ENCODE peak calls at places on chromosomes 13 and 19, in five cellular contexts. U is IMR-90, L is H9, N is neuronal stem cell, P is mesenchymal stem cell. I is an unnamed sample. For H3K4me1, the result is how much of the 10 kb centered on the place peaks cover.

GRCh38 chr19:55552620-55553019 is 7.3 kb upstream of the SBK3 start:
- DNase-seq in L (no peak), N (no peak), U (peak), P (peak), I (no peak)

GRCh38 chr19:44879309-44880065 is 11.6 kb upstream of the TOMM40 start:
- DNase-seq in N (no peak), P (no peak), U (no peak), L (no peak), I (no peak)

GRCh38 chr13:20221772-20222171 is 10.3 kb downstream of the GJB6 start:
- DNase-seq in P (no peak), L (no peak), N (no peak), U (no peak), I (no peak)

GRCh38 chr13:99956473-99957349 is 14.9 kb downstream of the ZIC5 start:
- DNase-seq in N (no peak), U (no peak), P (no peak), L (peak), I (peak)

GRCh38 chr19:47110521-47111080 is 3.0 kb downstream of the ZC3H4 start:
- DNase-seq in L (no peak), P (no peak), U (no peak), N (no peak), I (peak)

GRCh38 chr13:41960195-41960699 is 662 bp downstream of the VWA8 start:
- DNase-seq in U (peak), P (peak), L (no peak), N (no peak), I (peak)

GRCh38 chr13:98174321-98174720 is 2.7 kb downstream of the RNF113B start:
- DNase-seq in L (no peak), U (no peak), P (no peak), N (no peak), I (no peak)

GRCh38 chr13:20721454-20722357 is 18.2 kb downstream of the IL17D start:
- DNase-seq in P (peak), U (peak), N (no peak), L (peak), I (peak)

GRCh38 chr19:8468124-8468523 is 23.3 kb downstream of the HNRNPM start:
- DNase-seq in N (no peak), U (no peak), L (no peak), P (no peak), I (no peak)

GRCh38 chr13:30133976-30134375 is 173.4 kb downstream of the KATNAL1 start:
- DNase-seq in U (no peak), P (peak), L (no peak), N (no peak), I (no peak)

GRCh38 chr19:16037424-16038195 is 38.7 kb upstream of the TPM4 start:
- DNase-seq in U (no peak), P (no peak), N (no peak), L (no peak), I (no peak)

GRCh38 chr19:12726988-12727316 is 3.2 kb upstream of the TNPO2 start:
- DNase-seq in N (no peak), P (no peak), L (no peak), U (no peak), I (peak)

GRCh38 chr13:111945086-111945485 is 121.9 kb upstream of the SOX1 start:
- DNase-seq in U (no peak), L (no peak), P (no peak), N (no peak), I (no peak)

GRCh38 chr19:34485831-34486230 is 4.3 kb downstream of the WTIP start:
- DNase-seq in U (no peak), L (no peak), P (no peak), N (no peak), I (no peak)

GRCh38 chr13:107968470-107968869 is 246.9 kb downstream of the LIG4 start:
- DNase-seq in L (no peak), N (no peak), U (no peak), P (no peak), I (no peak)

DNA sequence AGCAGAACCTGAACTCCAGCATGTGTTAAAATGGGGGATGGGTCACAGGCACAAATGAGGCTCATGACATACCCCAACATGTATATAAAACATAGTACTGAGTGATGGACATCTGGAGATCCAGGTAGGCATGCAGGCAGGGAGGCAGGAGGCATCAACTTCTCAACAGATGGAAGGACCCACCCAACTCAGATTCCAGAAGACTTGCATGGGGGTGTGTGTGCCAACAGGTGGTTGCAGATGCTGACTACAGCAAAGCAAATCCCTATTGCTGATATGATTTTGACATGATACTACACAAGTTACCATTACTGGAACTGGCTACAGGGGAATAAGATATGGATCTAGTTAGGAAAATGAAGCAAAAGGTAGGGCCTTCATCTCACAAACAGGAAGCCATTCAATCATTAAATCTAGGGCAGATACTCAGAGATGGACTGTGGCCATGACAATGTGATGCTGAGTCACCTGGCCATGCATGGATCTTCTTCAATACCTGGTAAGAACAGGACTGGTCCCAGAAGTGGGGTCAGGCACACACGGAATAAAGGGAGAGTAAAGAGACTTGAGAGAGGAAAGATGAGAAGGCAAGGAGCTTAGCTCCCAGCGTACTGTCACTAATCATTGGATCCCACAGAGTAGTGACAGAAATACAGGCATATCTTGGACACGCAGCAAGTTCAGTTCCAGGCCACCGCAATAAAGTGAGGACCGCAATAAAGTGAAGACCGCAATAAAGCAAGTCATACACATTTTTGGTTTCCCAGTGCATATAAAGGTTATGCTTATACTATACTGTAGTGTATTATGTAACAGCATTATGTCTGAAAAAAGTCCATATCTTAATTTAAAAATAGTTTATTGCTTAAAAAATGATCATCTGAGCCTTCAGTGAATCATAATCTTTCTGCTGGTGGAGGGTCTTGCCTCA is 91.3 kb downstream of the USP12 start:
- DNase-seq in N (no peak), L (no peak), P (peak), U (no peak), I (no peak)
- H3K23ac ChIP-seq in N (no peak), L (no peak), P (no peak), U (no peak), I (no peak)

DNA sequence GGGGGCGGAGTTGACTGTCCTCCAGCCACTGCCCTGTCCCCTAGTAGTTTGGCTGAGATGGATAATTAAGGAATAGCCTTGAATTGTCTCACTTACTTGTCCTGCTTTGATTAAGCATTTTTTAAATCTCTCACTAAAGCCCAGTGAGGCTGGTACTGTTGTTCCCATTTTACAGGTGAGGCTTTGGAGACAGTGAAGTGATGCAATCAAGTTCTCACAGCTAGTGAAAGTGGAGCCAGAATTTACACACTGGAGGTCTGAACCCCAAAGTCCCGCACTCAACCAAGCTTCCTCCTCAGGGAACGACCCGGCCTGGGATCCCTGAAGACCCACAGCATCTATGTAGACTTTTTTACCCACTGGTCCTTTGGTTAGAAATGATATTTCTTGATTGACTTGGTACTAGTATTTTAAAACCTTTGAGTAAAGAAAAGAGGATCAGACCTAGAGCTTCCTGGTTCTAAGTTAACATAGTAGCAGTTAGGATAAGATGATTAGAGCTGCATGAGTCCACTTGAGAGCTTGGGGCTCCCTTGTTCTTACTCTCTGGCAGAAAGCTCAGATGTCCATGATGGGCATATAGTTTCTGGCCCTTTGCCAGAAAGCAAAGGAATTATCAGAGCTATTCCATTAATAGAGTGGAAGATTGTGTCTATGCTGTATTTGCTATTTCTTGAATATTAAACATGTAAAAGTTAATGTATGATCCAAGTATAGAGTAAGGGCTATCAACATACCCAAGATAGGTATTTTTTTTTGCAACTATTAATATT is 154.3 kb downstream of the LMO7 start:
- DNase-seq in N (no peak), L (no peak), P (no peak), U (no peak), I (no peak)
- H3K4me1 ChIP-seq in N (under half), L (under half), P (under half), U (under half), I (under half)

DNA sequence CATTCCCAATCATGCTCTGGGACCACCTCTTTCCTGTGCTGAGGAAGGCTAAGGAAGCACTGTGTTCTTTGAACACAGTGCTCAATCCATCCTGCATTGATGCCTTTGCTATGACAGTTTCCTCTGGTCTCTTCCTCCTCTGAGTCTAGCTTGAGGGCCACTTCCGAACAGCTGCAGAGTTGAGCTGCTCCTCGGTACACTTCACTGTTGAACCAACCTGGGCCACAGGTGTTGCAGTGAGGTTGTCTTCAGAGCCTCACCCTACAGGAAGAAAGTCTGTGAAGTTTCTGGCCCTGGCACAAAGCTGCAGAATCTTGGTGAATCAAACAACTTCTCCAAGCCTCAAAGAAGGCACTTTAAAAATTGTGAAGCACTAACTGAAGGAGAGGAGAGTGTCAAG is 393.9 kb downstream of the KCNRG start:
- DNase-seq in N (no peak), P (no peak), U (no peak), L (no peak), I (no peak)
- H3K23ac ChIP-seq in N (no peak), P (no peak), U (no peak), L (no peak), I (no peak)

GRCh38 chr19:17325133-17325532 is 9.5 kb downstream of the ANO8 start:
- DNase-seq in P (no peak), U (no peak), L (no peak), N (no peak), I (no peak)
- H3K4me1 ChIP-seq in P (under half), U (under half), L (under half), N (under half), I (under half)

GRCh38 chr13:91359071-91359470 is 11.6 kb downstream of the MIR17HG start:
- DNase-seq in L (no peak), U (no peak), N (no peak), P (no peak), I (no peak)

GRCh38 chr13:91359566-91359965 is 12.1 kb downstream of the MIR17HG start:
- DNase-seq in U (no peak), N (no peak), L (no peak), P (no peak), I (no peak)

GRCh38 chr13:91361755-91362271 is 14.3 kb downstream of the MIR17HG start:
- DNase-seq in L (no peak), N (no peak), P (peak), U (no peak), I (no peak)

GRCh38 chr13:91360246-91360751 is 12.8 kb downstream of the MIR17HG start:
- DNase-seq in U (no peak), P (no peak), L (no peak), N (no peak), I (no peak)

DNA sequence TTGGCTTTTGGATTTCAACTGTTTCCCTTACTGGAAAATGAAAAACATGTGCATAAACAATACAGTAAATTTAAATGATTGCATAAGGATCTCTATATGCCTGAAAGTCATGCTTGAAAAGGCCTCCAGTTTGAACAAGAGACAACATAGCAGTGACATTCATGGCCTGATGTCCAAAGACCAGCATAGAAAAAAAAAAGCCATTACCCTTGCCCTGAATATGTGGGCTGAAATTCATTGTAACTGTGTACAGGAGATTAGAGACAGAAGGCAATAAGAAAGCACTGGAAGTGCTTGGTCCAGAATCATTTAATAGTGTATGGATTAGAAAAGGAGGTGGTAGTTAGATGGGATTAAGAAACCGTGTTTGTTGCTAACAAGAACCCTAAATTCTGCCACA is 15.4 kb downstream of the MIR17HG start:
- DNase-seq in U (no peak), N (no peak), P (no peak), L (no peak), I (no peak)
- H3K23ac ChIP-seq in U (no peak), N (no peak), P (no peak), L (no peak), I (no peak)

GRCh38 chr19:11194173-11194572 is 3.2 kb downstream of the KANK2 start:
- DNase-seq in L (no peak), N (no peak), U (no peak), P (no peak), I (no peak)

GRCh38 chr19:11191934-11192333 is 5.4 kb downstream of the KANK2 start:
- DNase-seq in N (no peak), U (no peak), L (no peak), P (no peak), I (no peak)

GRCh38 chr19:11195169-11195568 is 2.2 kb downstream of the KANK2 start:
- DNase-seq in L (no peak), U (peak), N (no peak), P (peak), I (no peak)

GRCh38 chr19:11194657-11195056 is 2.7 kb downstream of the KANK2 start:
- DNase-seq in L (no peak), P (peak), N (no peak), U (peak), I (no peak)

GRCh38 chr19:11192957-11193939 is 4.1 kb downstream of the KANK2 start:
- DNase-seq in L (no peak), P (no peak), N (no peak), U (no peak), I (no peak)
- H3K4me1 ChIP-seq in L (under half), P (under half), N (under half), U (under half), I (under half)

GRCh38 chr13:114131581-114132418 is 623 bp downstream of the RASA3 start:
- DNase-seq in U (no peak), L (no peak), N (no peak), P (no peak), I (peak)

GRCh38 chr13:114130131-114130707 is 2.2 kb downstream of the RASA3 start:
- DNase-seq in L (no peak), U (no peak), N (no peak), P (peak), I (no peak)

GRCh38 chr13:114134111-114134943 is 1.9 kb upstream of the RASA3 start:
- DNase-seq in N (no peak), P (no peak), L (no peak), U (no peak), I (no peak)

GRCh38 chr13:114130708-114131580 is 1.5 kb downstream of the RASA3 start:
- DNase-seq in P (peak), L (peak), U (peak), N (no peak), I (peak)

GRCh38 chr13:114132419-114133121 is at the start of gene RASA3:
- DNase-seq in U (peak), N (peak), L (peak), P (peak), I (peak)
- H3K23ac ChIP-seq in U (peak), N (peak), L (peak), P (no peak), I (peak)

DNA sequence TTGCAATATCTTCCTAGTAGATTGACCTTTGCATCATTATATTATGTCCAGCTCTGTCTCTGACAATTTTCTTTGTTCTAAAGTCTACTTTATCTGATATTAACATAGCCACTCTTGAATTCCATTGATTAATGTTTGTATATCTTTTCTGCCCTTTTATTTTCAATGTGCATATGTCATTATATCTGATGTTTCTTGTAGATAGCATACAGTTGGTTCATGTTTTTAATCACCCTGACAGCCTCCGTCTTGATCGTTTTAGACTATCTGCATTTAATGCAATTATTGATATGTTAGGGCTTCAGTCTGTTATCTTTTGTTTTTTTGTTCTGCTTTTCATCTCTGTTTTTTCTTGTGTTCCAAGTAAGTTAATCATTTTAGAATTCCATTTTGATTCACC is 159.8 kb downstream of the ENOX1 start:
- DNase-seq in L (no peak), U (no peak), N (no peak), P (no peak), I (no peak)
- H3K4me1 ChIP-seq in L (under half), U (under half), N (under half), P (under half), I (under half)

GRCh38 chr19:49489601-49490167 is 2.3 kb downstream of the RPL13A start:
- DNase-seq in N (no peak), L (peak), U (no peak), P (no peak), I (no peak)
- H3K23ac ChIP-seq in N (no peak), L (no peak), U (peak), P (no peak), I (peak)

GRCh38 chr19:5959260-5960004 is 18.5 kb downstream of the RANBP3 start:
- DNase-seq in U (no peak), N (no peak), P (no peak), L (no peak), I (no peak)

GRCh38 chr19:5957132-5957531 is 20.8 kb downstream of the RANBP3 start:
- DNase-seq in U (peak), L (no peak), N (no peak), P (no peak), I (no peak)

GRCh38 chr19:5958074-5958850 is 19.7 kb downstream of the RANBP3 start:
- DNase-seq in L (no peak), P (no peak), N (no peak), U (no peak), I (peak)

GRCh38 chr19:5960005-5961001 is 17.6 kb downstream of the RANBP3 start:
- DNase-seq in N (no peak), P (no peak), U (no peak), L (no peak), I (no peak)

GRCh38 chr19:5958851-5959122 is 19.2 kb downstream of the RANBP3 start:
- DNase-seq in N (no peak), U (no peak), L (no peak), P (no peak), I (no peak)
- H3K4me1 ChIP-seq in N (under half), U (half or more), L (under half), P (under half), I (under half)